ENCODE peak calls at places on chromosome 3, in nine cellular contexts. One of them, this sample, is unnamed.

GRCh38 chr3:53104762-53105161 is 25.5 kb downstream of the RFT1 start:
- DNase-seq in iris pigment epithelial cell: no peak
- DNase-seq in NCI-H1694: no peak
- DNase-seq in lower leg skin: no peak
- DNase-seq in SHP77: no peak
- DNase-seq in COR-L47: no peak
- DNase-seq in mucosa of gallbladder: no peak
- DNase-seq in activated effector memory CD4-positive, alpha-beta T cell treated with anti-CD3 and anti-CD28 coated beads, Interleukin-2, amount 50 U/mL, for 16 hours: no peak
- DNase-seq in activated T-cell treated with anti-CD3 and anti-CD28 coated beads, Interleukin-2, amount 50 U/mL, for 72 hours: no peak
- DNase-seq in this sample: no peak

GRCh38 chr3:66655673-66656072 is 154.9 kb upstream of the LRIG1 start:
- DNase-seq in iris pigment epithelial cell: no peak
- DNase-seq in NCI-H1694: no peak
- DNase-seq in lower leg skin: no peak
- DNase-seq in SHP77: no peak
- DNase-seq in COR-L47: no peak
- DNase-seq in mucosa of gallbladder: no peak
- DNase-seq in activated effector memory CD4-positive, alpha-beta T cell treated with anti-CD3 and anti-CD28 coated beads, Interleukin-2, amount 50 U/mL, for 16 hours: no peak
- DNase-seq in activated T-cell treated with anti-CD3 and anti-CD28 coated beads, Interleukin-2, amount 50 U/mL, for 72 hours: no peak
- DNase-seq in this sample: no peak

GRCh38 chr3:106629215-106629832 is 747.9 kb upstream of the CCDC54 start:
- DNase-seq in iris pigment epithelial cell: no peak
- DNase-seq in NCI-H1694: no peak
- DNase-seq in lower leg skin: no peak
- DNase-seq in SHP77: no peak
- DNase-seq in COR-L47: no peak
- DNase-seq in mucosa of gallbladder: no peak
- DNase-seq in activated effector memory CD4-positive, alpha-beta T cell treated with anti-CD3 and anti-CD28 coated beads, Interleukin-2, amount 50 U/mL, for 16 hours: no peak
- DNase-seq in activated T-cell treated with anti-CD3 and anti-CD28 coated beads, Interleukin-2, amount 50 U/mL, for 72 hours: no peak
- DNase-seq in this sample: no peak

GRCh38 chr3:10815487-10815886 is 541 bp upstream of the SLC6A11 start:
- DNase-seq in iris pigment epithelial cell: no peak
- DNase-seq in NCI-H1694: no peak
- DNase-seq in lower leg skin: no peak
- DNase-seq in SHP77: no peak
- DNase-seq in COR-L47: no peak
- DNase-seq in mucosa of gallbladder: no peak
- DNase-seq in activated effector memory CD4-positive, alpha-beta T cell treated with anti-CD3 and anti-CD28 coated beads, Interleukin-2, amount 50 U/mL, for 16 hours: no peak
- DNase-seq in activated T-cell treated with anti-CD3 and anti-CD28 coated beads, Interleukin-2, amount 50 U/mL, for 72 hours: no peak
- DNase-seq in this sample: no peak

GRCh38 chr3:13229291-13229949 is 156.2 kb upstream of the IQSEC1 start:
- DNase-seq in iris pigment epithelial cell: peak; percentile 22
- DNase-seq in NCI-H1694: no peak
- DNase-seq in lower leg skin: no peak
- DNase-seq in SHP77: peak; percentile 32
- DNase-seq in COR-L47: no peak
- DNase-seq in mucosa of gallbladder: no peak
- DNase-seq in activated effector memory CD4-positive, alpha-beta T cell treated with anti-CD3 and anti-CD28 coated beads, Interleukin-2, amount 50 U/mL, for 16 hours: no peak
- DNase-seq in activated T-cell treated with anti-CD3 and anti-CD28 coated beads, Interleukin-2, amount 50 U/mL, for 72 hours: no peak
- DNase-seq in this sample: peak; percentile 9

GRCh38 chr3:12318758-12319621 is 30.1 kb downstream of the PPARG start:
- DNase-seq in iris pigment epithelial cell: peak; percentile 36
- DNase-seq in NCI-H1694: no peak
- DNase-seq in lower leg skin: no peak
- DNase-seq in SHP77: no peak
- DNase-seq in COR-L47: no peak
- DNase-seq in mucosa of gallbladder: no peak
- DNase-seq in activated effector memory CD4-positive, alpha-beta T cell treated with anti-CD3 and anti-CD28 coated beads, Interleukin-2, amount 50 U/mL, for 16 hours: no peak
- DNase-seq in activated T-cell treated with anti-CD3 and anti-CD28 coated beads, Interleukin-2, amount 50 U/mL, for 72 hours: no peak
- DNase-seq in this sample: no peak

GRCh38 chr3:187765342-187765741 is 20.1 kb upstream of the BCL6 start:
- DNase-seq in iris pigment epithelial cell: peak; percentile 52
- DNase-seq in NCI-H1694: no peak
- DNase-seq in lower leg skin: no peak
- DNase-seq in SHP77: no peak
- DNase-seq in COR-L47: no peak
- DNase-seq in mucosa of gallbladder: no peak
- DNase-seq in activated effector memory CD4-positive, alpha-beta T cell treated with anti-CD3 and anti-CD28 coated beads, Interleukin-2, amount 50 U/mL, for 16 hours: no peak
- DNase-seq in activated T-cell treated with anti-CD3 and anti-CD28 coated beads, Interleukin-2, amount 50 U/mL, for 72 hours: no peak
- DNase-seq in this sample: peak; percentile 43

GRCh38 chr3:178193846-178194245 is 342.4 kb upstream of the KCNMB2 start:
- DNase-seq in iris pigment epithelial cell: no peak
- DNase-seq in NCI-H1694: no peak
- DNase-seq in lower leg skin: no peak
- DNase-seq in SHP77: no peak
- DNase-seq in COR-L47: no peak
- DNase-seq in mucosa of gallbladder: no peak
- DNase-seq in activated effector memory CD4-positive, alpha-beta T cell treated with anti-CD3 and anti-CD28 coated beads, Interleukin-2, amount 50 U/mL, for 16 hours: no peak
- DNase-seq in activated T-cell treated with anti-CD3 and anti-CD28 coated beads, Interleukin-2, amount 50 U/mL, for 72 hours: no peak
- DNase-seq in this sample: no peak

GRCh38 chr3:8962226-8962861 is 928 bp downstream of the RAD18 start:
- DNase-seq in iris pigment epithelial cell: peak; percentile 51
- DNase-seq in NCI-H1694: no peak
- DNase-seq in lower leg skin: no peak
- DNase-seq in SHP77: no peak
- DNase-seq in COR-L47: no peak
- DNase-seq in mucosa of gallbladder: no peak
- DNase-seq in activated effector memory CD4-positive, alpha-beta T cell treated with anti-CD3 and anti-CD28 coated beads, Interleukin-2, amount 50 U/mL, for 16 hours: no peak
- DNase-seq in activated T-cell treated with anti-CD3 and anti-CD28 coated beads, Interleukin-2, amount 50 U/mL, for 72 hours: no peak
- DNase-seq in this sample: no peak

GRCh38 chr3:189625566-189625965 is 5.6 kb upstream of the TP63 start:
- DNase-seq in iris pigment epithelial cell: no peak
- DNase-seq in NCI-H1694: no peak
- DNase-seq in lower leg skin: no peak
- DNase-seq in SHP77: no peak
- DNase-seq in COR-L47: no peak
- DNase-seq in mucosa of gallbladder: no peak
- DNase-seq in activated effector memory CD4-positive, alpha-beta T cell treated with anti-CD3 and anti-CD28 coated beads, Interleukin-2, amount 50 U/mL, for 16 hours: no peak
- DNase-seq in activated T-cell treated with anti-CD3 and anti-CD28 coated beads, Interleukin-2, amount 50 U/mL, for 72 hours: no peak
- DNase-seq in this sample: no peak

GRCh38 chr3:50620420-50620819 is 3.5 kb downstream of the MAPKAPK3 start:
- DNase-seq in iris pigment epithelial cell: no peak
- DNase-seq in NCI-H1694: no peak
- DNase-seq in lower leg skin: no peak
- DNase-seq in SHP77: no peak
- DNase-seq in COR-L47: no peak
- DNase-seq in mucosa of gallbladder: no peak
- DNase-seq in activated effector memory CD4-positive, alpha-beta T cell treated with anti-CD3 and anti-CD28 coated beads, Interleukin-2, amount 50 U/mL, for 16 hours: no peak
- DNase-seq in activated T-cell treated with anti-CD3 and anti-CD28 coated beads, Interleukin-2, amount 50 U/mL, for 72 hours: no peak
- DNase-seq in this sample: no peak

GRCh38 chr3:149010504-149010951 is 19.2 kb downstream of the GYG1 start:
- DNase-seq in iris pigment epithelial cell: peak; percentile 49
- DNase-seq in NCI-H1694: no peak
- DNase-seq in lower leg skin: no peak
- DNase-seq in SHP77: no peak
- DNase-seq in COR-L47: no peak
- DNase-seq in mucosa of gallbladder: no peak
- DNase-seq in activated effector memory CD4-positive, alpha-beta T cell treated with anti-CD3 and anti-CD28 coated beads, Interleukin-2, amount 50 U/mL, for 16 hours: no peak
- DNase-seq in activated T-cell treated with anti-CD3 and anti-CD28 coated beads, Interleukin-2, amount 50 U/mL, for 72 hours: no peak
- DNase-seq in this sample: no peak

GRCh38 chr3:135513106-135514063 is 452.1 kb upstream of the PPP2R3A start:
- DNase-seq in iris pigment epithelial cell: peak; percentile 61
- DNase-seq in NCI-H1694: no peak
- DNase-seq in lower leg skin: no peak
- DNase-seq in SHP77: no peak
- DNase-seq in COR-L47: no peak
- DNase-seq in mucosa of gallbladder: no peak
- DNase-seq in activated effector memory CD4-positive, alpha-beta T cell treated with anti-CD3 and anti-CD28 coated beads, Interleukin-2, amount 50 U/mL, for 16 hours: no peak
- DNase-seq in activated T-cell treated with anti-CD3 and anti-CD28 coated beads, Interleukin-2, amount 50 U/mL, for 72 hours: peak; percentile 1
- DNase-seq in this sample: peak; percentile 50

GRCh38 chr3:174859756-174860155 is 622 bp downstream of the NAALADL2 start:
- DNase-seq in iris pigment epithelial cell: no peak
- DNase-seq in NCI-H1694: no peak
- DNase-seq in lower leg skin: no peak
- DNase-seq in SHP77: no peak
- DNase-seq in COR-L47: peak; percentile 90
- DNase-seq in mucosa of gallbladder: peak; percentile 19
- DNase-seq in activated effector memory CD4-positive, alpha-beta T cell treated with anti-CD3 and anti-CD28 coated beads, Interleukin-2, amount 50 U/mL, for 16 hours: no peak
- DNase-seq in activated T-cell treated with anti-CD3 and anti-CD28 coated beads, Interleukin-2, amount 50 U/mL, for 72 hours: no peak
- DNase-seq in this sample: no peak

GRCh38 chr3:66101901-66102300 is 63.2 kb upstream of the MAGI1 start:
- DNase-seq in iris pigment epithelial cell: no peak
- DNase-seq in NCI-H1694: no peak
- DNase-seq in lower leg skin: no peak
- DNase-seq in SHP77: no peak
- DNase-seq in COR-L47: no peak
- DNase-seq in mucosa of gallbladder: no peak
- DNase-seq in activated effector memory CD4-positive, alpha-beta T cell treated with anti-CD3 and anti-CD28 coated beads, Interleukin-2, amount 50 U/mL, for 16 hours: no peak
- DNase-seq in activated T-cell treated with anti-CD3 and anti-CD28 coated beads, Interleukin-2, amount 50 U/mL, for 72 hours: no peak
- DNase-seq in this sample: no peak

GRCh38 chr3:160023476-160023875 is 34.8 kb downstream of the IL12A start:
- DNase-seq in iris pigment epithelial cell: no peak
- DNase-seq in NCI-H1694: no peak
- DNase-seq in lower leg skin: no peak
- DNase-seq in SHP77: no peak
- DNase-seq in COR-L47: no peak
- DNase-seq in mucosa of gallbladder: no peak
- DNase-seq in activated effector memory CD4-positive, alpha-beta T cell treated with anti-CD3 and anti-CD28 coated beads, Interleukin-2, amount 50 U/mL, for 16 hours: no peak
- DNase-seq in activated T-cell treated with anti-CD3 and anti-CD28 coated beads, Interleukin-2, amount 50 U/mL, for 72 hours: no peak
- DNase-seq in this sample: no peak

GRCh38 chr3:43378066-43378935 is 92.0 kb downstream of the SNRK start:
- DNase-seq in iris pigment epithelial cell: peak; percentile 47
- DNase-seq in NCI-H1694: no peak
- DNase-seq in lower leg skin: no peak
- DNase-seq in SHP77: no peak
- DNase-seq in COR-L47: no peak
- DNase-seq in mucosa of gallbladder: peak; percentile 58
- DNase-seq in activated effector memory CD4-positive, alpha-beta T cell treated with anti-CD3 and anti-CD28 coated beads, Interleukin-2, amount 50 U/mL, for 16 hours: peak; percentile 86
- DNase-seq in activated T-cell treated with anti-CD3 and anti-CD28 coated beads, Interleukin-2, amount 50 U/mL, for 72 hours: peak; percentile 68
- DNase-seq in this sample: peak; percentile 13

GRCh38 chr3:8822141-8822540 is 52.7 kb upstream of the OXTR start:
- DNase-seq in iris pigment epithelial cell: peak; percentile 89
- DNase-seq in NCI-H1694: no peak
- DNase-seq in lower leg skin: no peak
- DNase-seq in SHP77: no peak
- DNase-seq in COR-L47: no peak
- DNase-seq in mucosa of gallbladder: no peak
- DNase-seq in activated effector memory CD4-positive, alpha-beta T cell treated with anti-CD3 and anti-CD28 coated beads, Interleukin-2, amount 50 U/mL, for 16 hours: no peak
- DNase-seq in activated T-cell treated with anti-CD3 and anti-CD28 coated beads, Interleukin-2, amount 50 U/mL, for 72 hours: no peak
- DNase-seq in this sample: no peak

GRCh38 chr3:23264413-23264812 is 61.3 kb downstream of the UBE2E2 start:
- DNase-seq in iris pigment epithelial cell: peak; percentile 79
- DNase-seq in NCI-H1694: no peak
- DNase-seq in lower leg skin: no peak
- DNase-seq in SHP77: no peak
- DNase-seq in COR-L47: no peak
- DNase-seq in mucosa of gallbladder: no peak
- DNase-seq in activated effector memory CD4-positive, alpha-beta T cell treated with anti-CD3 and anti-CD28 coated beads, Interleukin-2, amount 50 U/mL, for 16 hours: no peak
- DNase-seq in activated T-cell treated with anti-CD3 and anti-CD28 coated beads, Interleukin-2, amount 50 U/mL, for 72 hours: no peak
- DNase-seq in this sample: no peak

GRCh38 chr3:48347500-48347899 is 14.0 kb upstream of the SPINK8 start:
- DNase-seq in iris pigment epithelial cell: no peak
- DNase-seq in NCI-H1694: no peak
- DNase-seq in lower leg skin: no peak
- DNase-seq in SHP77: no peak
- DNase-seq in COR-L47: no peak
- DNase-seq in mucosa of gallbladder: no peak
- DNase-seq in activated effector memory CD4-positive, alpha-beta T cell treated with anti-CD3 and anti-CD28 coated beads, Interleukin-2, amount 50 U/mL, for 16 hours: no peak
- DNase-seq in activated T-cell treated with anti-CD3 and anti-CD28 coated beads, Interleukin-2, amount 50 U/mL, for 72 hours: no peak
- DNase-seq in this sample: no peak

GRCh38 chr3:86743233-86743632 is 247.7 kb downstream of the VGLL3 start:
- DNase-seq in iris pigment epithelial cell: no peak
- DNase-seq in NCI-H1694: no peak
- DNase-seq in lower leg skin: no peak
- DNase-seq in SHP77: no peak
- DNase-seq in COR-L47: no peak
- DNase-seq in mucosa of gallbladder: no peak
- DNase-seq in activated effector memory CD4-positive, alpha-beta T cell treated with anti-CD3 and anti-CD28 coated beads, Interleukin-2, amount 50 U/mL, for 16 hours: no peak
- DNase-seq in activated T-cell treated with anti-CD3 and anti-CD28 coated beads, Interleukin-2, amount 50 U/mL, for 72 hours: no peak
- DNase-seq in this sample: no peak

GRCh38 chr3:50516048-50516871 is 12.8 kb upstream of the CACNA2D2 start:
- DNase-seq in iris pigment epithelial cell: peak; percentile 10
- DNase-seq in NCI-H1694: peak; percentile 58
- DNase-seq in lower leg skin: no peak
- DNase-seq in SHP77: peak; percentile 57
- DNase-seq in COR-L47: no peak
- DNase-seq in mucosa of gallbladder: no peak
- DNase-seq in activated effector memory CD4-positive, alpha-beta T cell treated with anti-CD3 and anti-CD28 coated beads, Interleukin-2, amount 50 U/mL, for 16 hours: no peak
- DNase-seq in activated T-cell treated with anti-CD3 and anti-CD28 coated beads, Interleukin-2, amount 50 U/mL, for 72 hours: no peak
- DNase-seq in this sample: no peak

GRCh38 chr3:29385056-29385455 is 104.2 kb downstream of the RBMS3 start:
- DNase-seq in iris pigment epithelial cell: peak; percentile 67
- DNase-seq in NCI-H1694: no peak
- DNase-seq in lower leg skin: no peak
- DNase-seq in SHP77: no peak
- DNase-seq in COR-L47: no peak
- DNase-seq in mucosa of gallbladder: no peak
- DNase-seq in activated effector memory CD4-positive, alpha-beta T cell treated with anti-CD3 and anti-CD28 coated beads, Interleukin-2, amount 50 U/mL, for 16 hours: no peak
- DNase-seq in activated T-cell treated with anti-CD3 and anti-CD28 coated beads, Interleukin-2, amount 50 U/mL, for 72 hours: no peak
- DNase-seq in this sample: no peak

This sample was measured in MG63.